ENCODE peak calls at places on chromosomes 2 and 18, in four cellular contexts. O is heart right ventricle, I is NCI-H1417, X is HepG2. L is an unnamed sample.

GRCh38 chr18:37778417-37779165 is 213.0 kb upstream of the CELF4 start:
- DNase-seq in O (peak; percentile 57), I (peak; percentile 60), X (peak; percentile 37), L (peak; percentile 37)

GRCh38 chr18:9449580-9449979 is 25.7 kb upstream of the RALBP1 start:
- DNase-seq in O (no peak), I (no peak), X (no peak), L (no peak)

GRCh38 chr18:12236934-12237832 is 17.0 kb upstream of the CIDEA start:
- DNase-seq in O (peak; percentile 82), I (peak; percentile 35), X (peak; percentile 24), L (peak; percentile 84)

GRCh38 chr18:30245756-30246515 is 796.6 kb downstream of the DSC3 start:
- DNase-seq in O (no peak), I (no peak), X (no peak), L (no peak)

GRCh38 chr2:237456200-237456731 is 30.8 kb upstream of the MLPH start:
- DNase-seq in O (peak; percentile 72), I (no peak), X (no peak), L (no peak)

GRCh38 chr2:234240917-234241316 is 190.4 kb downstream of the SPP2 start:
- DNase-seq in O (no peak), I (no peak), X (no peak), L (no peak)

GRCh38 chr18:49250819-49251388 is 209.5 kb downstream of the DYM start:
- DNase-seq in O (no peak), I (peak; percentile 28), X (peak; percentile 23), L (no peak)

GRCh38 chr2:165203689-165204559 is at the start of gene SCN3A:
- DNase-seq in O (peak; percentile 10), I (peak; percentile 26), X (peak; percentile 54), L (peak; percentile 53)

GRCh38 chr2:12856934-12857660 is 140.4 kb downstream of the TRIB2 start:
- DNase-seq in O (no peak), I (no peak), X (no peak), L (no peak)

L was measured in HT-29.